ENCODE peak calls at places on chromosomes 1 and 21, in four cellular contexts. H is astrocyte of the cerebellum, A is GM06990, Y is cardiac septum. B is an unnamed sample.

GRCh38 chr21:29423521-29423920 is 124.8 kb downstream of the BACH1 start:
- DNase-seq in Y (no peak), H (no peak), A (no peak), B (no peak)

GRCh38 chr1:198620951-198621824 is 17.7 kb upstream of the PTPRC start:
- DNase-seq in H (no peak), Y (peak; percentile 88), A (peak; percentile 84), B (peak; percentile 93)

GRCh38 chr1:29498126-29499100 is 262.1 kb downstream of the PTPRU start:
- DNase-seq in A (no peak), Y (no peak), H (peak; percentile 23), B (no peak)

GRCh38 chr1:107914144-107914543 is 50.8 kb downstream of the VAV3 start:
- DNase-seq in A (no peak), Y (no peak), H (no peak), B (no peak)

GRCh38 chr1:45622267-45622890 is 1.5 kb downstream of the CCDC17 start:
- DNase-seq in H (no peak), A (peak; percentile 20), Y (no peak), B (no peak)

GRCh38 chr21:42239973-42240372 is 21.0 kb downstream of the ABCG1 start:
- DNase-seq in A (no peak), Y (no peak), H (no peak), B (no peak)

GRCh38 chr1:77271851-77272250 is 10.0 kb upstream of the AK5 start:
- DNase-seq in Y (no peak), H (peak; percentile 39), A (no peak), B (no peak)

GRCh38 chr1:7218210-7218832 is 433.1 kb downstream of the CAMTA1 start:
- DNase-seq in A (no peak), H (peak; percentile 24), Y (no peak), B (peak; percentile 41)

GRCh38 chr1:85121744-85122143 is 73.4 kb upstream of the MCOLN3 start:
- DNase-seq in Y (no peak), A (no peak), H (no peak), B (no peak)

GRCh38 chr1:2973661-2974593 is 47.3 kb upstream of the ACTRT2 start:
- DNase-seq in H (no peak), A (no peak), Y (peak; percentile 72), B (no peak)

GRCh38 chr1:40059292-40059959 is 18.9 kb downstream of the CAP1 start:
- DNase-seq in A (peak; percentile 47), H (no peak), Y (no peak), B (peak; percentile 57)

GRCh38 chr1:149925751-149926150 is 1.9 kb downstream of the SF3B4 start:
- DNase-seq in Y (no peak), A (no peak), H (no peak), B (no peak)

GRCh38 chr1:230591676-230592075 is 50.6 kb upstream of the COG2 start:
- DNase-seq in H (no peak), A (no peak), Y (no peak), B (no peak)

GRCh38 chr1:170581041-170581440 is 49.1 kb downstream of the GORAB start:
- DNase-seq in A (no peak), Y (no peak), H (no peak), B (no peak)

GRCh38 chr1:151714820-151715725 is 1.5 kb downstream of the CELF3 start:
- DNase-seq in Y (no peak), H (no peak), A (no peak), B (no peak)

B was measured in GM12865.